ENCODE peak calls at places on chromosomes 5 and 9, in eight cellular contexts. One of them, this sample, is unnamed.

GRCh38 chr5:151155149-151155776 is 2.3 kb downstream of the ANXA6 start:
- DNase-seq in NCI-H2081 treated with DMSO at 0.1 percent for 48 hours: no peak
- DNase-seq in stimulated activated CD4-positive, alpha-beta T cell treated with anti-CD3 and anti-CD28 coated beads, Interleukin-12 subunit alpha, Interleukin-12 subunit beta, amount 100 ng/mL, for 4 hours: peak
- DNase-seq in frontal cortex: no peak
- DNase-seq in A172: peak
- DNase-seq in HS-27A: no peak
- DNase-seq in islet precursor cell: no peak
- DNase-seq in esophagus muscularis mucosa: no peak
- DNase-seq in this sample: no peak

GRCh38 chr9:76873056-76873792 is 32.7 kb downstream of the PRUNE2 start:
- DNase-seq in islet precursor cell: peak
- DNase-seq in A172: no peak
- DNase-seq in frontal cortex: no peak
- DNase-seq in esophagus muscularis mucosa: no peak
- DNase-seq in stimulated activated CD4-positive, alpha-beta T cell treated with anti-CD3 and anti-CD28 coated beads, Interleukin-12 subunit alpha, Interleukin-12 subunit beta, amount 100 ng/mL, for 4 hours: no peak
- DNase-seq in HS-27A: no peak
- DNase-seq in NCI-H2081 treated with DMSO at 0.1 percent for 48 hours: no peak
- DNase-seq in this sample: no peak

GRCh38 chr9:78549711-78550110 is 252.8 kb downstream of the PSAT1 start:
- DNase-seq in islet precursor cell: no peak
- DNase-seq in esophagus muscularis mucosa: no peak
- DNase-seq in HS-27A: no peak
- DNase-seq in NCI-H2081 treated with DMSO at 0.1 percent for 48 hours: no peak
- DNase-seq in stimulated activated CD4-positive, alpha-beta T cell treated with anti-CD3 and anti-CD28 coated beads, Interleukin-12 subunit alpha, Interleukin-12 subunit beta, amount 100 ng/mL, for 4 hours: no peak
- DNase-seq in frontal cortex: no peak
- DNase-seq in A172: no peak
- DNase-seq in this sample: no peak

GRCh38 chr5:151022511-151023018 is 2.2 kb downstream of the GPX3 start:
- DNase-seq in islet precursor cell: no peak
- DNase-seq in esophagus muscularis mucosa: no peak
- DNase-seq in HS-27A: no peak
- DNase-seq in NCI-H2081 treated with DMSO at 0.1 percent for 48 hours: no peak
- DNase-seq in stimulated activated CD4-positive, alpha-beta T cell treated with anti-CD3 and anti-CD28 coated beads, Interleukin-12 subunit alpha, Interleukin-12 subunit beta, amount 100 ng/mL, for 4 hours: no peak
- DNase-seq in frontal cortex: no peak
- DNase-seq in A172: no peak
- DNase-seq in this sample: no peak

GRCh38 chr9:120379611-120380010 is 200.4 kb downstream of the CDK5RAP2 start:
- DNase-seq in A172: no peak
- DNase-seq in frontal cortex: no peak
- DNase-seq in islet precursor cell: peak
- DNase-seq in HS-27A: no peak
- DNase-seq in stimulated activated CD4-positive, alpha-beta T cell treated with anti-CD3 and anti-CD28 coated beads, Interleukin-12 subunit alpha, Interleukin-12 subunit beta, amount 100 ng/mL, for 4 hours: no peak
- DNase-seq in NCI-H2081 treated with DMSO at 0.1 percent for 48 hours: no peak
- DNase-seq in esophagus muscularis mucosa: no peak
- DNase-seq in this sample: no peak

GRCh38 chr5:157116483-157116954 is 7.7 kb upstream of the HAVCR2 start:
- DNase-seq in islet precursor cell: no peak
- DNase-seq in frontal cortex: no peak
- DNase-seq in esophagus muscularis mucosa: no peak
- DNase-seq in NCI-H2081 treated with DMSO at 0.1 percent for 48 hours: no peak
- DNase-seq in stimulated activated CD4-positive, alpha-beta T cell treated with anti-CD3 and anti-CD28 coated beads, Interleukin-12 subunit alpha, Interleukin-12 subunit beta, amount 100 ng/mL, for 4 hours: no peak
- DNase-seq in A172: no peak
- DNase-seq in HS-27A: no peak
- DNase-seq in this sample: no peak

GRCh38 chr9:98607787-98608186 is 100.9 kb downstream of the GABBR2 start:
- DNase-seq in frontal cortex: no peak
- DNase-seq in NCI-H2081 treated with DMSO at 0.1 percent for 48 hours: no peak
- DNase-seq in esophagus muscularis mucosa: no peak
- DNase-seq in A172: peak
- DNase-seq in islet precursor cell: peak
- DNase-seq in stimulated activated CD4-positive, alpha-beta T cell treated with anti-CD3 and anti-CD28 coated beads, Interleukin-12 subunit alpha, Interleukin-12 subunit beta, amount 100 ng/mL, for 4 hours: no peak
- DNase-seq in HS-27A: peak
- DNase-seq in this sample: no peak

GRCh38 chr9:34396276-34397214 is 19.8 kb upstream of the MYORG start:
- DNase-seq in esophagus muscularis mucosa: no peak
- DNase-seq in NCI-H2081 treated with DMSO at 0.1 percent for 48 hours: no peak
- DNase-seq in stimulated activated CD4-positive, alpha-beta T cell treated with anti-CD3 and anti-CD28 coated beads, Interleukin-12 subunit alpha, Interleukin-12 subunit beta, amount 100 ng/mL, for 4 hours: no peak
- DNase-seq in HS-27A: no peak
- DNase-seq in frontal cortex: no peak
- DNase-seq in islet precursor cell: peak
- DNase-seq in A172: no peak
- DNase-seq in this sample: no peak

GRCh38 chr9:122991370-122991830 is 42.1 kb upstream of the GPR21 start:
- DNase-seq in stimulated activated CD4-positive, alpha-beta T cell treated with anti-CD3 and anti-CD28 coated beads, Interleukin-12 subunit alpha, Interleukin-12 subunit beta, amount 100 ng/mL, for 4 hours: peak
- DNase-seq in frontal cortex: no peak
- DNase-seq in islet precursor cell: peak
- DNase-seq in A172: peak
- DNase-seq in NCI-H2081 treated with DMSO at 0.1 percent for 48 hours: no peak
- DNase-seq in HS-27A: peak
- DNase-seq in esophagus muscularis mucosa: no peak
- DNase-seq in this sample: no peak

GRCh38 chr5:131622633-131623032 is 12.4 kb downstream of the RAPGEF6 start:
- DNase-seq in HS-27A: no peak
- DNase-seq in NCI-H2081 treated with DMSO at 0.1 percent for 48 hours: no peak
- DNase-seq in esophagus muscularis mucosa: no peak
- DNase-seq in frontal cortex: no peak
- DNase-seq in islet precursor cell: peak
- DNase-seq in A172: peak
- DNase-seq in stimulated activated CD4-positive, alpha-beta T cell treated with anti-CD3 and anti-CD28 coated beads, Interleukin-12 subunit alpha, Interleukin-12 subunit beta, amount 100 ng/mL, for 4 hours: no peak
- DNase-seq in this sample: no peak

GRCh38 chr9:76400534-76401096 is 6.4 kb upstream of the RFK start:
- DNase-seq in esophagus muscularis mucosa: no peak
- DNase-seq in islet precursor cell: peak
- DNase-seq in NCI-H2081 treated with DMSO at 0.1 percent for 48 hours: no peak
- DNase-seq in A172: no peak
- DNase-seq in stimulated activated CD4-positive, alpha-beta T cell treated with anti-CD3 and anti-CD28 coated beads, Interleukin-12 subunit alpha, Interleukin-12 subunit beta, amount 100 ng/mL, for 4 hours: no peak
- DNase-seq in frontal cortex: no peak
- DNase-seq in HS-27A: no peak
- DNase-seq in this sample: no peak

GRCh38 chr9:33076031-33076359 is 479 bp downstream of the SMU1 start:
- DNase-seq in frontal cortex: no peak
- DNase-seq in A172: no peak
- DNase-seq in HS-27A: no peak
- DNase-seq in stimulated activated CD4-positive, alpha-beta T cell treated with anti-CD3 and anti-CD28 coated beads, Interleukin-12 subunit alpha, Interleukin-12 subunit beta, amount 100 ng/mL, for 4 hours: no peak
- DNase-seq in NCI-H2081 treated with DMSO at 0.1 percent for 48 hours: no peak
- DNase-seq in islet precursor cell: no peak
- DNase-seq in esophagus muscularis mucosa: no peak
- DNase-seq in this sample: no peak

GRCh38 chr9:110048976-110049698 is 158.8 kb downstream of the C9orf152 start:
- DNase-seq in HS-27A: no peak
- DNase-seq in esophagus muscularis mucosa: no peak
- DNase-seq in frontal cortex: no peak
- DNase-seq in stimulated activated CD4-positive, alpha-beta T cell treated with anti-CD3 and anti-CD28 coated beads, Interleukin-12 subunit alpha, Interleukin-12 subunit beta, amount 100 ng/mL, for 4 hours: peak
- DNase-seq in islet precursor cell: peak
- DNase-seq in NCI-H2081 treated with DMSO at 0.1 percent for 48 hours: no peak
- DNase-seq in A172: no peak
- DNase-seq in this sample: no peak

GRCh38 chr9:38671748-38672147 is 48.2 kb downstream of the FAM240B start:
- DNase-seq in stimulated activated CD4-positive, alpha-beta T cell treated with anti-CD3 and anti-CD28 coated beads, Interleukin-12 subunit alpha, Interleukin-12 subunit beta, amount 100 ng/mL, for 4 hours: no peak
- DNase-seq in NCI-H2081 treated with DMSO at 0.1 percent for 48 hours: no peak
- DNase-seq in frontal cortex: no peak
- DNase-seq in esophagus muscularis mucosa: no peak
- DNase-seq in islet precursor cell: no peak
- DNase-seq in HS-27A: no peak
- DNase-seq in A172: peak
- DNase-seq in this sample: no peak

GRCh38 chr9:127682351-127683136 is 24.2 kb upstream of the CFAP157 start:
- DNase-seq in islet precursor cell: no peak
- DNase-seq in HS-27A: no peak
- DNase-seq in frontal cortex: no peak
- DNase-seq in NCI-H2081 treated with DMSO at 0.1 percent for 48 hours: no peak
- DNase-seq in stimulated activated CD4-positive, alpha-beta T cell treated with anti-CD3 and anti-CD28 coated beads, Interleukin-12 subunit alpha, Interleukin-12 subunit beta, amount 100 ng/mL, for 4 hours: no peak
- DNase-seq in A172: no peak
- DNase-seq in esophagus muscularis mucosa: no peak
- DNase-seq in this sample: no peak

GRCh38 chr5:10469253-10470030 is 27.8 kb downstream of the ROPN1L start:
- DNase-seq in stimulated activated CD4-positive, alpha-beta T cell treated with anti-CD3 and anti-CD28 coated beads, Interleukin-12 subunit alpha, Interleukin-12 subunit beta, amount 100 ng/mL, for 4 hours: no peak
- DNase-seq in frontal cortex: no peak
- DNase-seq in esophagus muscularis mucosa: no peak
- DNase-seq in A172: no peak
- DNase-seq in islet precursor cell: no peak
- DNase-seq in HS-27A: peak
- DNase-seq in NCI-H2081 treated with DMSO at 0.1 percent for 48 hours: no peak
- DNase-seq in this sample: no peak

GRCh38 chr9:23342296-23342695 is 483.7 kb downstream of the ELAVL2 start:
- DNase-seq in frontal cortex: no peak
- DNase-seq in islet precursor cell: peak
- DNase-seq in A172: peak
- DNase-seq in NCI-H2081 treated with DMSO at 0.1 percent for 48 hours: no peak
- DNase-seq in HS-27A: no peak
- DNase-seq in esophagus muscularis mucosa: no peak
- DNase-seq in stimulated activated CD4-positive, alpha-beta T cell treated with anti-CD3 and anti-CD28 coated beads, Interleukin-12 subunit alpha, Interleukin-12 subunit beta, amount 100 ng/mL, for 4 hours: no peak
- DNase-seq in this sample: no peak

This sample was measured in NCI-H1436 treated with DMSO at 0.1 percent for 48 hours.